ENCODE peak calls at places on chromosomes 11 and 22, in four cellular contexts. One of them, this sample, is unnamed.
A peak's percentile ranks its signal among the peaks of the same experiment; 100 is the strongest.

GRCh38 chr11:2220173-2220771 is 48.7 kb upstream of the TH start:
- DNase-seq in IMR-90: no peak
- DNase-seq in H9: no peak
- DNase-seq in H1: no peak
- DNase-seq in this sample: no peak

GRCh38 chr11:62251698-62252097 is 9.7 kb downstream of the SCGB1D2 start:
- DNase-seq in IMR-90: no peak
- DNase-seq in H9: no peak
- DNase-seq in H1: no peak
- DNase-seq in this sample: no peak

GRCh38 chr11:65152157-65152556 is 17.8 kb upstream of the SYVN1 start:
- DNase-seq in IMR-90: no peak
- DNase-seq in H9: no peak
- DNase-seq in H1: no peak
- DNase-seq in this sample: no peak

GRCh38 chr22:29243874-29244446 is 23.8 kb downstream of the RHBDD3 start:
- DNase-seq in IMR-90: no peak
- DNase-seq in H9: no peak
- DNase-seq in H1: no peak
- DNase-seq in this sample: no peak

GRCh38 chr11:74754507-74755255 is 6.0 kb downstream of the RNF169 start:
- DNase-seq in IMR-90: peak; percentile 96
- DNase-seq in H9: no peak
- DNase-seq in H1: no peak
- DNase-seq in this sample: no peak

GRCh38 chr11:130562549-130562948 is 114.1 kb downstream of the ADAMTS15 start:
- DNase-seq in IMR-90: no peak
- DNase-seq in H9: no peak
- DNase-seq in H1: no peak
- DNase-seq in this sample: no peak

GRCh38 chr22:16808744-16809143 is 16.5 kb downstream of the XKR3 start:
- DNase-seq in IMR-90: no peak
- DNase-seq in H9: no peak
- DNase-seq in H1: no peak
- DNase-seq in this sample: no peak

GRCh38 chr11:17153759-17154158 is 54.0 kb downstream of the PIK3C2A start:
- DNase-seq in IMR-90: no peak
- DNase-seq in H9: no peak
- DNase-seq in H1: no peak
- DNase-seq in this sample: no peak

GRCh38 chr11:104731890-104732289 is 166.4 kb downstream of the CASP12 start:
- DNase-seq in IMR-90: no peak
- DNase-seq in H9: no peak
- DNase-seq in H1: no peak
- DNase-seq in this sample: no peak

GRCh38 chr11:135069884-135070283 is 657.8 kb upstream of the B3GAT1 start:
- DNase-seq in IMR-90: peak; percentile 15
- DNase-seq in H9: no peak
- DNase-seq in H1: no peak
- DNase-seq in this sample: no peak

GRCh38 chr11:9733212-9733611 is 69.3 kb downstream of the SWAP70 start:
- DNase-seq in IMR-90: no peak
- DNase-seq in H9: no peak
- DNase-seq in H1: no peak
- DNase-seq in this sample: no peak

GRCh38 chr22:35064664-35065063 is 1.3 kb upstream of the ISX start:
- DNase-seq in IMR-90: no peak
- DNase-seq in H9: no peak
- DNase-seq in H1: no peak
- DNase-seq in this sample: no peak

GRCh38 chr11:115672999-115673411 is 168.8 kb upstream of the CADM1 start:
- DNase-seq in IMR-90: peak; percentile 73
- DNase-seq in H9: no peak
- DNase-seq in H1: no peak
- DNase-seq in this sample: no peak

GRCh38 chr11:130166457-130166784 is 6.8 kb downstream of the ST14 start:
- DNase-seq in IMR-90: peak; percentile 99
- DNase-seq in H9: no peak
- DNase-seq in H1: no peak
- DNase-seq in this sample: no peak

GRCh38 chr11:23280088-23280487 is 419.8 kb upstream of the CCDC179 start:
- DNase-seq in IMR-90: peak; percentile 76
- DNase-seq in H9: no peak
- DNase-seq in H1: no peak
- DNase-seq in this sample: no peak

GRCh38 chr11:33734441-33735165 is 1.6 kb downstream of the CD59 start:
- DNase-seq in IMR-90: no peak
- DNase-seq in H9: no peak
- DNase-seq in H1: no peak
- DNase-seq in this sample: no peak

GRCh38 chr11:20095189-20095588 is 65.1 kb downstream of the DBX1 start:
- DNase-seq in IMR-90: no peak
- DNase-seq in H9: no peak
- DNase-seq in H1: no peak
- DNase-seq in this sample: no peak

GRCh38 chr11:128691802-128692749 is 1.8 kb upstream of the FLI1 start:
- DNase-seq in IMR-90: no peak
- DNase-seq in H9: peak; percentile 75
- DNase-seq in H1: peak; percentile 77
- DNase-seq in this sample: no peak

GRCh38 chr11:70230151-70230839 is 27.2 kb downstream of the FADD start:
- DNase-seq in IMR-90: no peak
- DNase-seq in H9: no peak
- DNase-seq in H1: no peak
- DNase-seq in this sample: no peak

GRCh38 chr11:110356769-110357671 is 60.6 kb upstream of the RDX start:
- DNase-seq in IMR-90: peak; percentile 29
- DNase-seq in H9: no peak
- DNase-seq in H1: no peak
- DNase-seq in this sample: no peak

GRCh38 chr11:124762077-124762623 is at the start of gene ESAM:
- DNase-seq in IMR-90: no peak
- DNase-seq in H9: peak; percentile 53
- DNase-seq in H1: peak; percentile 64
- DNase-seq in this sample: no peak

GRCh38 chr11:46305295-46305694 is 27.8 kb downstream of the CREB3L1 start:
- DNase-seq in IMR-90: peak; percentile 35
- DNase-seq in H9: no peak
- DNase-seq in H1: no peak
- DNase-seq in this sample: no peak

GRCh38 chr11:99015634-99016454 is 4.9 kb upstream of the CNTN5 start:
- DNase-seq in IMR-90: peak; percentile 51
- DNase-seq in H9: no peak
- DNase-seq in H1: no peak
- DNase-seq in this sample: peak; percentile 42

GRCh38 chr22:30439836-30440235 is 14.3 kb downstream of the MTFP1 start:
- DNase-seq in IMR-90: no peak
- DNase-seq in H9: no peak
- DNase-seq in H1: no peak
- DNase-seq in this sample: no peak

GRCh38 chr11:64814712-64815187 is 4.4 kb upstream of the MEN1 start:
- DNase-seq in IMR-90: no peak
- DNase-seq in H9: no peak
- DNase-seq in H1: no peak
- DNase-seq in this sample: no peak

GRCh38 chr11:60970369-60970774 is 1.1 kb upstream of the CD6 start:
- DNase-seq in IMR-90: peak; percentile 29
- DNase-seq in H9: peak; percentile 69
- DNase-seq in H1: peak; percentile 86
- DNase-seq in this sample: no peak

GRCh38 chr22:41596776-41597634 is 7.4 kb upstream of the PMM1 start:
- DNase-seq in IMR-90: peak; percentile 37
- DNase-seq in H9: peak; percentile 78
- DNase-seq in H1: peak; percentile 87
- DNase-seq in this sample: peak; percentile 29
- H4K91ac ChIP-seq in IMR-90: peak overlapping the region; percentile 18
- H4K91ac ChIP-seq in H9: no peak overlapping the region
- H4K91ac ChIP-seq in H1: no peak overlapping the region
- H4K91ac ChIP-seq in this sample: peak overlapping the region; percentile 56

GRCh38 chr22:20197407-20198030 is 46.7 kb upstream of the CCDC188 start:
- DNase-seq in IMR-90: no peak
- DNase-seq in H9: no peak
- DNase-seq in H1: no peak
- DNase-seq in this sample: no peak
- H3K27me3 ChIP-seq in IMR-90: peaks cover 51% of the 10 kb centered on the region
- H3K27me3 ChIP-seq in H9: no peaks in the 10 kb centered on the region
- H3K27me3 ChIP-seq in H1: no peaks in the 10 kb centered on the region
- H3K27me3 ChIP-seq in this sample: peaks cover 7% of the 10 kb centered on the region

DNA sequence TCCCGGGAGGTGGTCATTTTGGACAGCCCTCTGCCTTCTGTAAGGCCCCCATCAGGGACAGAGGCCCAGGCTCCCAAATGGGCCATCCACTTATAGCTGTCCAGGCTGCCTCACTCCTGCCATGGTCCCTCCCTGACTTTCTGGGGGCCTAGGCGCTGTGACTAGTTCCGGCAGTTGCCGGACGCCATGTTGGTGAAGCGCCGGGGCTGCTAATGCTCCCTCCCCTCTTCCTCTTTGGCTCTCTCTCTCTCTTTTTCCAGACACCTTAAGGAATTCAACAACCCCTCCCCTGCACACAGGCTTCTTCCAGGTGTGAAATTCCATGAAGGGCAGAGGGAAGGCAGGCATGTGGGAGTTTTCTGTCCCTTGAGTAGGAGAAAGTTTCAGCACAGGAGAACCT is 445.6 kb downstream of the SOX6 start:
- DNase-seq in IMR-90: no peak
- DNase-seq in H9: no peak
- DNase-seq in H1: no peak
- DNase-seq in this sample: no peak
- H2AFZ ChIP-seq in IMR-90: no peak overlapping the region
- H2AFZ ChIP-seq in H9: no peak overlapping the region
- H2AFZ ChIP-seq in H1: no peak overlapping the region
- H2AFZ ChIP-seq in this sample: no peak overlapping the region

DNA sequence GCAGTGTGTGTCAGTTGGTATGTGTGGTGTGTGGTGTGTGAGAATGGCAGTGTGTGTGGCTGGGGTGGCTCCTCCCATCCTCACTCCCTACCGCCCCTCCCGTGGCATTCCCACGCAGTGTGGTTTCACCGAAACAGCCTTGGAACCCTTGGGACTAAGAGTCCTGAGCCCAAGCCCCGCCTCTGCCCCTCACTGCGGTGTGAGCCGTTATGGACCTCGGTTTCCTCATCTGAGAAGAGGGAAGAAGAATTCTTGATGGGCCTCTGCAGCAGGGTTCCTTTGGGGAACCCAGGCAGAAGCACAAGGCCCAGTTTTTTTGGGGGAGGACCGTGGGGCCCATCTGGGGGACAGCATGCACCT is 7.2 kb downstream of the UPK3A start:
- DNase-seq in IMR-90: no peak
- DNase-seq in H9: no peak
- DNase-seq in H1: no peak
- DNase-seq in this sample: no peak
- H4K91ac ChIP-seq in IMR-90: no peak overlapping the region
- H4K91ac ChIP-seq in H9: no peak overlapping the region
- H4K91ac ChIP-seq in H1: peak overlapping the region; percentile 95
- H4K91ac ChIP-seq in this sample: no peak overlapping the region

GRCh38 chr11:44340656-44341055 is 30.7 kb upstream of the ALX4 start:
- DNase-seq in IMR-90: no peak
- DNase-seq in H9: no peak
- DNase-seq in H1: no peak
- DNase-seq in this sample: no peak

GRCh38 chr11:44338721-44339529 is 29.0 kb upstream of the ALX4 start:
- DNase-seq in IMR-90: no peak
- DNase-seq in H9: no peak
- DNase-seq in H1: no peak
- DNase-seq in this sample: no peak

GRCh38 chr11:44338031-44338430 is 28.1 kb upstream of the ALX4 start:
- DNase-seq in IMR-90: no peak
- DNase-seq in H9: no peak
- DNase-seq in H1: no peak
- DNase-seq in this sample: no peak

GRCh38 chr11:44342616-44343015 is 32.7 kb upstream of the ALX4 start:
- DNase-seq in IMR-90: no peak
- DNase-seq in H9: no peak
- DNase-seq in H1: no peak
- DNase-seq in this sample: no peak

GRCh38 chr11:44339530-44339883 is 29.6 kb upstream of the ALX4 start:
- DNase-seq in IMR-90: no peak
- DNase-seq in H9: no peak
- DNase-seq in H1: no peak
- DNase-seq in this sample: no peak
- H3K27me3 ChIP-seq in IMR-90: peaks cover 54% of the 10 kb centered on the region
- H3K27me3 ChIP-seq in H9: peaks cover 14% of the 10 kb centered on the region
- H3K27me3 ChIP-seq in H1: peaks cover 40% of the 10 kb centered on the region
- H3K27me3 ChIP-seq in this sample: peaks cover 22% of the 10 kb centered on the region

DNA sequence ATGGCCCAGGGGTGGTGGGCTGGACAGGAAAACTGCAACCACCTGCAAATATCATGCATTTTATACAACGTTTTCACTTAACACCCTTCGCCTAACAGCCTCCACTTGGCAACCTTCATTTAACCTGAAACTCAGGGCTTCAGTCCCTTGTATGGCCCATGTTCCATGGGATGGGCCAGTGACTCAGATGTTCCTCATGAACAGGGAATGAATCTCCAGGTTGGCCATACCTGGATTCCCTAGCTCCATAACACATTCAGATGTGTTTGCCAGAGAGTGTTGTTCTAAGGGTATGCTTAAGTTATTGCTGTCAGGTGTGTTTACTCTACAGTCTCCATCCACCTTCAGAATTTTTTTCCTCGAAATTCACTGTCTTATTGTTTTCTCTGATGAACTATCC is 316.9 kb downstream of the JRKL start:
- DNase-seq in IMR-90: no peak
- DNase-seq in H9: no peak
- DNase-seq in H1: no peak
- DNase-seq in this sample: no peak
- H2AFZ ChIP-seq in IMR-90: no peak overlapping the region
- H2AFZ ChIP-seq in H9: no peak overlapping the region
- H2AFZ ChIP-seq in H1: no peak overlapping the region
- H2AFZ ChIP-seq in this sample: no peak overlapping the region

GRCh38 chr11:72333657-72334056 is 89.7 kb upstream of the PHOX2A start:
- DNase-seq in IMR-90: no peak
- DNase-seq in H9: peak; percentile 83
- DNase-seq in H1: peak; percentile 66
- DNase-seq in this sample: peak; percentile 48
- H4K91ac ChIP-seq in IMR-90: no peak overlapping the region
- H4K91ac ChIP-seq in H9: no peak overlapping the region
- H4K91ac ChIP-seq in H1: no peak overlapping the region
- H4K91ac ChIP-seq in this sample: no peak overlapping the region

GRCh38 chr22:44578115-44578457 is 80.1 kb upstream of the RTL6 start:
- DNase-seq in IMR-90: no peak
- DNase-seq in H9: no peak
- DNase-seq in H1: no peak
- DNase-seq in this sample: no peak
- H3K27me3 ChIP-seq in IMR-90: peaks cover 29% of the 10 kb centered on the region
- H3K27me3 ChIP-seq in H9: no peaks in the 10 kb centered on the region
- H3K27me3 ChIP-seq in H1: no peaks in the 10 kb centered on the region
- H3K27me3 ChIP-seq in this sample: no peaks in the 10 kb centered on the region

GRCh38 chr11:29321293-29322132 is 695.3 kb downstream of the KCNA4 start:
- DNase-seq in IMR-90: peak; percentile 94
- DNase-seq in H9: no peak
- DNase-seq in H1: no peak
- DNase-seq in this sample: no peak

GRCh38 chr11:29319231-29319630 is 697.6 kb downstream of the KCNA4 start:
- DNase-seq in IMR-90: peak; percentile 62
- DNase-seq in H9: no peak
- DNase-seq in H1: no peak
- DNase-seq in this sample: no peak

GRCh38 chr11:29320196-29320595 is 696.6 kb downstream of the KCNA4 start:
- DNase-seq in IMR-90: no peak
- DNase-seq in H9: no peak
- DNase-seq in H1: no peak
- DNase-seq in this sample: no peak

GRCh38 chr11:29318134-29318845 is 698.5 kb downstream of the KCNA4 start:
- DNase-seq in IMR-90: peak; percentile 85
- DNase-seq in H9: no peak
- DNase-seq in H1: no peak
- DNase-seq in this sample: no peak

GRCh38 chr11:29317669-29318068 is 699.2 kb downstream of the KCNA4 start:
- DNase-seq in IMR-90: peak; percentile 73
- DNase-seq in H9: no peak
- DNase-seq in H1: no peak
- DNase-seq in this sample: no peak
- H2AFZ ChIP-seq in IMR-90: no peak overlapping the region
- H2AFZ ChIP-seq in H9: no peak overlapping the region
- H2AFZ ChIP-seq in H1: no peak overlapping the region
- H2AFZ ChIP-seq in this sample: no peak overlapping the region